ENCODE peak calls at places on chromosome X, in five cellular contexts. D is CD8-positive, alpha-beta memory T cell; F is bronchial epithelial cell; R is stimulated activated CD4-positive, alpha-beta T cell treated with anti-CD3 and anti-CD28 coated beads, Interleukin-1b, Interleukin-23, amount 100 ng/mL, for 48 hours; P is progenitor cell of endocrine pancreas. B is an unnamed sample.
A peak's percentile ranks its signal among the peaks of the same experiment; 100 is the strongest.

GRCh38 chrX:30153881-30154260 is 61.5 kb upstream of the MAGEB2 start:
- DNase-seq in D (no peak), F (no peak), R (no peak), P (no peak), B (no peak)

GRCh38 chrX:10648608-10649007 is 28.2 kb upstream of the MID1 start:
- DNase-seq in D (no peak), F (no peak), R (no peak), P (no peak), B (no peak)

GRCh38 chrX:57286507-57287251 is at the start of gene FAAH2:
- DNase-seq in D (peak; percentile 43), F (peak; percentile 95), R (peak; percentile 63), P (peak; percentile 31), B (peak; percentile 86)

GRCh38 chrX:102808336-102808735 is 87.8 kb downstream of the GPRASP3 start:
- DNase-seq in D (no peak), F (peak; percentile 28), R (no peak), P (no peak), B (no peak)

GRCh38 chrX:119501511-119502148 is 33.4 kb downstream of the SLC25A5 start:
- DNase-seq in D (no peak), F (peak; percentile 58), R (no peak), P (no peak), B (no peak)

GRCh38 chrX:17459008-17459407 is 84.0 kb downstream of the NHS start:
- DNase-seq in D (no peak), F (peak; percentile 71), R (no peak), P (no peak), B (no peak)

GRCh38 chrX:110167952-110168451 is 149.9 kb downstream of the AMMECR1 start:
- DNase-seq in D (peak; percentile 35), F (peak; percentile 20), R (peak; percentile 25), P (peak; percentile 15), B (peak; percentile 14)

GRCh38 chrX:96140796-96141195 is 543.8 kb upstream of the DIAPH2 start:
- DNase-seq in D (no peak), F (peak; percentile 31), R (no peak), P (no peak), B (peak; percentile 1)

GRCh38 chrX:42751573-42751972 is 26.4 kb downstream of the PPP1R2C start:
- DNase-seq in D (no peak), F (peak; percentile 53), R (no peak), P (no peak), B (no peak)

GRCh38 chrX:65707153-65707552 is 39.7 kb downstream of the MSN start:
- DNase-seq in D (no peak), F (no peak), R (no peak), P (no peak), B (no peak)

GRCh38 chrX:53263597-53264094 is 17.7 kb downstream of the IQSEC2 start:
- DNase-seq in D (no peak), F (peak; percentile 81), R (peak; percentile 65), P (no peak), B (no peak)

GRCh38 chrX:129494887-129495286 is 28.4 kb downstream of the SMARCA1 start:
- DNase-seq in D (no peak), F (no peak), R (no peak), P (no peak), B (no peak)

GRCh38 chrX:98350940-98351339 is 1467.2 kb downstream of the RPA4 start:
- DNase-seq in D (no peak), F (no peak), R (no peak), P (no peak), B (no peak)

GRCh38 chrX:49075347-49075746 is 1.5 kb upstream of the PRAF2 start:
- DNase-seq in D (no peak), F (no peak), R (no peak), P (no peak), B (no peak)

GRCh38 chrX:101417981-101418841 is 10.2 kb downstream of the HNRNPH2 start:
- DNase-seq in D (peak; percentile 29), F (no peak), R (peak; percentile 20), P (peak; percentile 25), B (peak; percentile 46)

GRCh38 chrX:104211187-104211586 is 43.5 kb downstream of the ESX1 start:
- DNase-seq in D (no peak), F (no peak), R (no peak), P (no peak), B (no peak)

GRCh38 chrX:77446840-77447239 is 349 bp upstream of the FGF16 start:
- DNase-seq in D (no peak), F (no peak), R (no peak), P (no peak), B (no peak)

GRCh38 chrX:119981286-119982070 is 37.9 kb upstream of the NKAP start:
- DNase-seq in D (no peak), F (peak; percentile 31), R (no peak), P (no peak), B (peak; percentile 46)

GRCh38 chrX:85084770-85085393 is 81.2 kb downstream of the APOOL start:
- DNase-seq in D (no peak), F (peak; percentile 33), R (no peak), P (no peak), B (peak; percentile 35)

GRCh38 chrX:68997911-68998310 is 167.3 kb downstream of the PJA1 start:
- DNase-seq in D (no peak), F (no peak), R (no peak), P (peak; percentile 1), B (no peak)

GRCh38 chrX:136694491-136695087 is 46.6 kb downstream of the CD40LG start:
- DNase-seq in D (no peak), F (peak; percentile 30), R (no peak), P (no peak), B (peak; percentile 10)

GRCh38 chrX:71542825-71543224 is 9.9 kb downstream of the OGT start:
- DNase-seq in D (no peak), F (no peak), R (no peak), P (no peak), B (no peak)

GRCh38 chrX:109709129-109709631 is 23.9 kb downstream of the ACSL4 start:
- DNase-seq in D (no peak), F (peak; percentile 81), R (no peak), P (no peak), B (peak; percentile 30)

GRCh38 chrX:39519566-39520301 is 578.0 kb downstream of the BCOR start:
- DNase-seq in D (no peak), F (no peak), R (no peak), P (no peak), B (no peak)

GRCh38 chrX:138754861-138755260 is 43.3 kb upstream of the FGF13 start:
- DNase-seq in D (no peak), F (peak; percentile 45), R (no peak), P (no peak), B (no peak)

GRCh38 chrX:15438332-15438731 is 54.1 kb upstream of the VEGFD start:
- DNase-seq in D (no peak), F (no peak), R (no peak), P (no peak), B (no peak)

GRCh38 chrX:122219735-122220134 is 964.3 kb upstream of the GRIA3 start:
- DNase-seq in D (no peak), F (peak; percentile 80), R (no peak), P (no peak), B (no peak)

GRCh38 chrX:20139966-20140365 is 1.7 kb downstream of the EIF1AX start:
- DNase-seq in D (no peak), F (peak; percentile 61), R (no peak), P (no peak), B (no peak)

GRCh38 chrX:31545726-31546125 is 473.9 kb upstream of the FTHL17 start:
- DNase-seq in D (no peak), F (peak; percentile 52), R (no peak), P (no peak), B (no peak)

GRCh38 chrX:150155396-150156048 is 207.6 kb upstream of the MAMLD1 start:
- DNase-seq in D (no peak), F (peak; percentile 30), R (no peak), P (no peak), B (no peak)